ENCODE peak calls at places on chromosomes 4 and X, in nine cellular contexts. P is B cell; X is MCF 10A; F is non-pigmented ciliary epithelial cell; A is stimulated activated CD4-positive, alpha-beta T cell treated with anti-CD3 and anti-CD28 coated beads, TNF-alpha, amount 100 ng/mL, for 48 hours; Z is fibroblast of the aortic adventitia; V is WTC11; B is SK-N-DZ; S is EH. D is an unnamed sample.

GRCh38 chr4:93842512-93843252 is 14.1 kb downstream of the ATOH1 start:
- DNase-seq in P (no peak), X (no peak), F (no peak), A (no peak), Z (no peak), V (no peak), B (no peak), S (no peak), D (no peak)

GRCh38 chr4:8291701-8292387 is 22.3 kb downstream of the HTRA3 start:
- DNase-seq in P (no peak), X (no peak), F (no peak), A (no peak), Z (no peak), V (no peak), B (no peak), S (no peak), D (no peak)

GRCh38 chrX:9339603-9340569 is 125.0 kb upstream of the TBL1X start:
- DNase-seq in P (no peak), X (no peak), F (no peak), A (no peak), Z (peak), V (no peak), B (no peak), S (peak), D (no peak)

GRCh38 chrX:47191331-47191730 is 2.3 kb upstream of the UBA1 start:
- DNase-seq in P (no peak), X (peak), F (no peak), A (peak), Z (no peak), V (peak), B (peak), S (peak), D (peak)

GRCh38 chr4:90127706-90128345 is 632 bp downstream of the CCSER1 start:
- DNase-seq in P (peak), X (peak), F (no peak), A (no peak), Z (no peak), V (peak), B (peak), S (no peak), D (peak)

GRCh38 chr4:148216866-148217814 is 225.1 kb downstream of the NR3C2 start:
- DNase-seq in P (no peak), X (no peak), F (no peak), A (no peak), Z (peak), V (no peak), B (no peak), S (no peak), D (peak)

GRCh38 chr4:166091914-166092510 is 219.0 kb downstream of the TLL1 start:
- DNase-seq in P (peak), X (peak), F (no peak), A (no peak), Z (peak), V (no peak), B (peak), S (peak), D (peak)

GRCh38 chr4:25367004-25367621 is 9.9 kb upstream of the ANAPC4 start:
- DNase-seq in P (no peak), X (peak), F (no peak), A (no peak), Z (peak), V (no peak), B (no peak), S (peak), D (peak)

GRCh38 chrX:131288738-131289511 is at the start of gene IGSF1:
- DNase-seq in P (no peak), X (peak), F (no peak), A (no peak), Z (no peak), V (peak), B (peak), S (no peak), D (no peak)

GRCh38 chr4:3809028-3809427 is 42.8 kb downstream of the ADRA2C start:
- DNase-seq in P (no peak), X (no peak), F (no peak), A (no peak), Z (no peak), V (no peak), B (no peak), S (no peak), D (no peak)

GRCh38 chr4:38004062-38004461 is 43.9 kb downstream of the PTTG2 start:
- DNase-seq in P (no peak), X (no peak), F (peak), A (no peak), Z (peak), V (no peak), B (no peak), S (peak), D (no peak)